ENCODE peak calls at places on chromosomes 12 and 14, in eight cellular contexts. X is esophagus muscularis mucosa; N is HepG2; M is endothelial cell; L is neural crest cell; F is transverse colon; H is activated CD8-positive, alpha-beta T cell treated with anti-CD3 and anti-CD28 coated beads for 36 hours; I is stomach. P is an unnamed sample.

GRCh38 chr12:76158518-76159321 is 74.2 kb upstream of the NAP1L1 start:
- DNase-seq in X (no peak), N (peak), M (peak), L (peak), F (peak), H (peak), I (peak), P (peak)

GRCh38 chr12:10901427-10901826 is 7.9 kb downstream of the TAS2R13 start:
- DNase-seq in X (no peak), N (peak), M (no peak), L (no peak), F (no peak), H (no peak), I (no peak), P (no peak)

GRCh38 chr14:24233538-24233866 is 773 bp downstream of the GMPR2 start:
- DNase-seq in X (no peak), N (peak), M (no peak), L (no peak), F (no peak), H (peak), I (no peak), P (no peak)

GRCh38 chr14:76050797-76051392 is 65.3 kb downstream of the IFT43 start:
- DNase-seq in X (no peak), N (peak), M (peak), L (peak), F (peak), H (peak), I (peak), P (peak)

GRCh38 chr14:62943202-62943601 is 102.1 kb downstream of the KCNH5 start:
- DNase-seq in X (no peak), N (no peak), M (no peak), L (no peak), F (no peak), H (no peak), I (no peak), P (no peak)

GRCh38 chr14:104567141-104567956 is 12.2 kb upstream of the C14orf180 start:
- DNase-seq in X (no peak), N (no peak), M (no peak), L (no peak), F (no peak), H (no peak), I (no peak), P (no peak)

GRCh38 chr14:69582207-69582606 is 7.5 kb upstream of the CCDC177 start:
- DNase-seq in X (no peak), N (no peak), M (no peak), L (no peak), F (no peak), H (no peak), I (no peak), P (no peak)

GRCh38 chr12:101859664-101860607 is 17.4 kb upstream of the DRAM1 start:
- DNase-seq in X (no peak), N (no peak), M (no peak), L (no peak), F (no peak), H (no peak), I (no peak), P (no peak)

GRCh38 chr14:87139299-87139698 is 853.7 kb downstream of the GALC start:
- DNase-seq in X (no peak), N (no peak), M (no peak), L (no peak), F (no peak), H (no peak), I (no peak), P (no peak)

GRCh38 chr12:13744566-13744965 is 236.8 kb downstream of the GRIN2B start:
- DNase-seq in X (no peak), N (no peak), M (no peak), L (no peak), F (no peak), H (no peak), I (no peak), P (no peak)

GRCh38 chr12:130026608-130027176 is 122.9 kb upstream of the TMEM132D start:
- DNase-seq in X (no peak), N (peak), M (no peak), L (peak), F (peak), H (peak), I (peak), P (peak)

GRCh38 chr12:130162267-130162666 is at the start of gene FZD10:
- DNase-seq in X (no peak), N (no peak), M (no peak), L (peak), F (peak), H (peak), I (no peak), P (no peak)

GRCh38 chr12:65885716-65886115 is 61.4 kb downstream of the HMGA2 start:
- DNase-seq in X (no peak), N (no peak), M (no peak), L (no peak), F (no peak), H (peak), I (no peak), P (no peak)

GRCh38 chr12:45893240-45893639 is 97.1 kb downstream of the SCAF11 start:
- DNase-seq in X (no peak), N (peak), M (no peak), L (peak), F (no peak), H (peak), I (no peak), P (no peak)

GRCh38 chr12:27002141-27002540 is 12.0 kb downstream of the TM7SF3 start:
- DNase-seq in X (no peak), N (no peak), M (no peak), L (no peak), F (no peak), H (no peak), I (no peak), P (no peak)

GRCh38 chr12:48933664-48934311 is 8.5 kb upstream of the FKBP11 start:
- DNase-seq in X (no peak), N (no peak), M (no peak), L (no peak), F (no peak), H (peak), I (no peak), P (no peak)

GRCh38 chr12:110568752-110569151 is 14.4 kb downstream of the PPTC7 start:
- DNase-seq in X (no peak), N (no peak), M (no peak), L (no peak), F (no peak), H (no peak), I (no peak), P (no peak)

GRCh38 chr14:79668941-79669340 is 542.4 kb downstream of the DIO2 start:
- DNase-seq in X (no peak), N (no peak), M (no peak), L (no peak), F (no peak), H (no peak), I (no peak), P (no peak)

GRCh38 chr12:109983432-109984142 is 12.6 kb downstream of the GIT2 start:
- DNase-seq in X (no peak), N (no peak), M (no peak), L (no peak), F (no peak), H (no peak), I (peak), P (no peak)

GRCh38 chr14:59342516-59343484 is 122.4 kb downstream of the GPR135 start:
- DNase-seq in X (no peak), N (no peak), M (no peak), L (no peak), F (no peak), H (no peak), I (no peak), P (peak)

GRCh38 chr14:93818857-93819256 is 30.6 kb upstream of the PRIMA1 start:
- DNase-seq in X (no peak), N (no peak), M (no peak), L (no peak), F (no peak), H (no peak), I (no peak), P (no peak)

GRCh38 chr12:14716848-14717444 is 20.5 kb upstream of the GUCY2C start:
- DNase-seq in X (no peak), N (peak), M (peak), L (peak), F (peak), H (peak), I (peak), P (peak)

GRCh38 chr12:116346751-116347150 is 69.3 kb upstream of the MED13L start:
- DNase-seq in X (no peak), N (no peak), M (no peak), L (no peak), F (no peak), H (no peak), I (no peak), P (no peak)

GRCh38 chr12:10033783-10034381 is 3.4 kb downstream of the CLEC9A start:
- DNase-seq in X (no peak), N (no peak), M (no peak), L (no peak), F (no peak), H (no peak), I (no peak), P (no peak)

GRCh38 chr12:76030378-76031080 is 1.0 kb downstream of the PHLDA1 start:
- DNase-seq in X (peak), N (no peak), M (peak), L (peak), F (peak), H (peak), I (peak), P (peak)

GRCh38 chr12:131242741-131243496 is 289.2 kb downstream of the ADGRD1 start:
- DNase-seq in X (no peak), N (no peak), M (peak), L (peak), F (no peak), H (peak), I (no peak), P (peak)

GRCh38 chr14:38761033-38761432 is 342.0 kb downstream of the SEC23A start:
- DNase-seq in X (no peak), N (no peak), M (no peak), L (no peak), F (no peak), H (no peak), I (no peak), P (no peak)

DNA sequence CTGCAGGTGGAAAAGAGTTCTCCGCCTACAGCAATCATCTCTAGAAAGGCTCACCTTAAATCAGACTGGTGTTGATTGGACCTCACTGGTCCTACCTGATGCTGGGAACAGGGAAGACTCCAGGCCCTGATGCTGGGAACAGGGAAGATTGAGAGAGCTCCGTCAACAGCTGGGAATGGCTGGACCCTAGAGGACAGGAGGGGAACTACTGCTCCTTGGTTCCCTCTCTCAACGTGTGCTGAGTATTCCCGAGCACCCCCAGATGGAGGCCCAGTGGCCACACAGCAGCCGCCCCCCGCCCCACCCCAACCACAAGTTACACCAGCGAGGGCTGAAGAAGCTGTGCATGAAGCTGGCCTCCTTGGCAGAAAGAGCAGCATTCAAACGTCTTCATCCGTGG is 240.3 kb downstream of the SLC15A4 start:
- DNase-seq in X (no peak), N (no peak), M (no peak), L (no peak), F (no peak), H (no peak), I (no peak), P (no peak)
- TF ChIP-seq CTCF in X (no peak), N (no peak), M (no peak), L (peak), F (peak), H (no peak), I (peak), P (no peak)

GRCh38 chr14:31541702-31542101 is 19.5 kb upstream of the NUBPL start:
- DNase-seq in X (no peak), N (no peak), M (no peak), L (no peak), F (no peak), H (no peak), I (no peak), P (no peak)

DNA sequence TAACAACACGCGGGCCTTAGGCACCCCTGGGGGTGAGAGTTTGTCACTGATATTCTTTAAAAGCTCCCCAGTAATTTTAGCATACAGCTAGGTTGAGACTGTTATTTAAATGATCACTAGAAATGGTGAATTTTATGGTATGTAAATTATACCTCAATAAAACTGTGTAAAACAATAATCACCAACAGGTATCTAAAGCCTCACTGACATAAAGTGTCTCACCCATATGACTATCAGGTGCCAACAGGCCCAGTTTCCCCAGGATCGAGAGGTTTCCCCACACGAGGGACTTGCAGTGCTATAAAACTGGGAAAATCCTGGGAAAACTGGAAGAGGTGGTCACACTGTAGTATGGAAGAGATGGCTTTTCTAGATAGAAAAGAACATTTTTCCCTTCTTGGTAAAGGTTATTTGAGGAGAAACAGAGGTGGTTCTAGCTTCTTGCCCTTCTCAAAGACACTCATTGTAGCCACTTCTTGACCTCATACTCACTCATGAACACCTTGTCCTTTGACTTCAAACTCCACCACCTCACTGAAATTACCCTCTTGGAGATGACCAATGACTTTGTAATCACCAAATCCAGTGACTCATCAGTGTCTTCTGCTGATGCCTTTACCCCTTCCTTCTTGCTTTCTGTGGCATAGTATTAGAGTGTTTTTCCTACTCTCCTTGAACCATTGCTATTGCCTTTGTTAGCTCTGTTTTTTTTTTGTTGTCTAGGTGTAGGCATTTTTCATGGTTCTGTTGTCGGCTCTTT is 24.8 kb upstream of the NUBPL start:
- DNase-seq in X (no peak), N (no peak), M (no peak), L (no peak), F (peak), H (no peak), I (no peak), P (no peak)
- TF ChIP-seq CTCF in X (no peak), N (no peak), M (no peak), L (no peak), F (no peak), H (no peak), I (no peak), P (no peak)

GRCh38 chr12:128190614-128191013 is 76.4 kb upstream of the TMEM132C start:
- DNase-seq in X (no peak), N (no peak), M (no peak), L (peak), F (no peak), H (no peak), I (no peak), P (no peak)
- TF ChIP-seq CTCF in X (no peak), N (peak), M (no peak), L (peak), F (no peak), H (peak), I (no peak), P (no peak)

DNA sequence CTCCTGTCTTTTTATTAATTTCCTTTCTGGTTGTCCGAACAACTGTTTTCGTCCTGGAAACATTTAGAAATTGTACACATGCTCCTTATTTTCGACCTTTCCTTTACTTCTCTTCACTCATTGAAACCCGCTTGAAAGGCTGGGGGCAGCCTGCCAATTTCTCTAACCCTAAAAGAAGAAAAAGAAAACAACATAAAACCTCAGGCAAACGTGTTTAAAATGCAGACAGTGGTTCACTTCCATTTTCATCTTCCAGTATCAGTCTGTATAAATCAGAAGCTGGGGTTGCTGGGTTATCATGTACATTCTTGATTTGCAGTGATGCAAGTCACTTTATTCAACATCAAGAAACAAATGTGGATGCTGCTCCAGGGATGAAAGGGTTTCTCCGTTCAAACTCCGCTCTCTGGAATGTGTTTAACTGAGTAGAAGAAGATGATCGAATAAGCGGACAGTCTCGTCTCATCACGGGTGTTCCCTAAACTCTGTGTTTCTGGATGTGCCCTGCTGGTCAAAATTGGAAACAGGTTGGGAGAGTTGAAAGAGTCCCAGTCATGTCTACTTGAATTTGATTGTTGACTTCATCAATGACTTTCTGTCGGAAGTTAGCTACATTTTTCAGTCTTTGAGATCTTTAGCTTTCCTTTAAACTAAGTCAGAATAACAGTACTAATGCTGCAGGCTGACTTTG is 1042.2 kb downstream of the BCL11B start:
- DNase-seq in X (peak), N (no peak), M (no peak), L (no peak), F (no peak), H (peak), I (no peak), P (no peak)
- TF ChIP-seq CTCF in X (no peak), N (no peak), M (no peak), L (no peak), F (no peak), H (no peak), I (no peak), P (no peak)